ENCODE peak calls at places on chromosome 17, in four cellular contexts. H is mesothelial cell of epicardium, Q is cardiac muscle cell, V is fibroblast of lung. A is an unnamed sample.

GRCh38 chr17:45789874-45790273 is 5.8 kb downstream of the CRHR1 start:
- DNase-seq in H (no peak), Q (no peak), V (no peak), A (no peak)

GRCh38 chr17:21008992-21009671 is 33.7 kb downstream of the USP22 start:
- DNase-seq in H (no peak), Q (no peak), V (no peak), A (no peak)

GRCh38 chr17:66525338-66525737 is 222.9 kb downstream of the PRKCA start:
- DNase-seq in H (no peak), Q (no peak), V (no peak), A (no peak)

GRCh38 chr17:76537288-76537577 is 276 bp downstream of the CYGB start:
- DNase-seq in H (no peak), Q (peak), V (peak), A (no peak)

GRCh38 chr17:28684963-28685362 is 23.0 kb downstream of the SUPT6H start:
- DNase-seq in H (no peak), Q (no peak), V (peak), A (no peak)

GRCh38 chr17:80010283-80010858 is 25.3 kb downstream of the TBC1D16 start:
- DNase-seq in H (no peak), Q (no peak), V (no peak), A (no peak)

GRCh38 chr17:49694847-49695697 is 12.7 kb downstream of the SLC35B1 start:
- DNase-seq in H (peak), Q (peak), V (no peak), A (peak)

GRCh38 chr17:31068291-31068690 is 26.5 kb upstream of the NF1 start:
- DNase-seq in H (no peak), Q (no peak), V (no peak), A (peak)

GRCh38 chr17:59456923-59457615 is 108.3 kb upstream of the DHX40 start:
- DNase-seq in H (no peak), Q (no peak), V (no peak), A (no peak)

GRCh38 chr17:8096541-8096940 is 9.0 kb upstream of the ALOX12B start:
- DNase-seq in H (no peak), Q (no peak), V (no peak), A (no peak)

GRCh38 chr17:47708864-47709541 is 15.0 kb downstream of the TBKBP1 start:
- DNase-seq in H (no peak), Q (no peak), V (peak), A (no peak)

GRCh38 chr17:76539631-76540271 is at the start of gene PRCD:
- DNase-seq in H (no peak), Q (no peak), V (no peak), A (no peak)

GRCh38 chr17:65604070-65604469 is 42.6 kb upstream of the AXIN2 start:
- DNase-seq in H (no peak), Q (no peak), V (peak), A (no peak)

GRCh38 chr17:34998205-34998604 is 17.9 kb downstream of the LIG3 start:
- DNase-seq in H (peak), Q (peak), V (peak), A (peak)

GRCh38 chr17:69834494-69834893 is 240.5 kb upstream of the KCNJ16 start:
- DNase-seq in H (no peak), Q (no peak), V (no peak), A (no peak)

GRCh38 chr17:63772801-63773271 is 561 bp downstream of the CCDC47 start:
- DNase-seq in H (no peak), Q (peak), V (peak), A (no peak)

GRCh38 chr17:32870969-32871368 is 6.0 kb downstream of the MYO1D start:
- DNase-seq in H (no peak), Q (no peak), V (no peak), A (no peak)

GRCh38 chr17:76681222-76682137 is 29.3 kb downstream of the MXRA7 start:
- DNase-seq in H (peak), Q (peak), V (peak), A (peak)

GRCh38 chr17:44961921-44962350 is 6.2 kb downstream of the C1QL1 start:
- DNase-seq in H (no peak), Q (no peak), V (no peak), A (no peak)

GRCh38 chr17:77164483-77165030 is 23.8 kb downstream of the SEC14L1 start:
- DNase-seq in H (no peak), Q (no peak), V (peak), A (no peak)

GRCh38 chr17:35849469-35850348 is 19.0 kb downstream of the HEATR9 start:
- DNase-seq in H (peak), Q (peak), V (peak), A (peak)

GRCh38 chr17:83202002-83203000 is 122.9 kb downstream of the METRNL start:
- DNase-seq in H (no peak), Q (no peak), V (no peak), A (no peak)

GRCh38 chr17:80123791-80124190 is 22.4 kb downstream of the GAA start:
- DNase-seq in H (peak), Q (no peak), V (peak), A (no peak)

DNA sequence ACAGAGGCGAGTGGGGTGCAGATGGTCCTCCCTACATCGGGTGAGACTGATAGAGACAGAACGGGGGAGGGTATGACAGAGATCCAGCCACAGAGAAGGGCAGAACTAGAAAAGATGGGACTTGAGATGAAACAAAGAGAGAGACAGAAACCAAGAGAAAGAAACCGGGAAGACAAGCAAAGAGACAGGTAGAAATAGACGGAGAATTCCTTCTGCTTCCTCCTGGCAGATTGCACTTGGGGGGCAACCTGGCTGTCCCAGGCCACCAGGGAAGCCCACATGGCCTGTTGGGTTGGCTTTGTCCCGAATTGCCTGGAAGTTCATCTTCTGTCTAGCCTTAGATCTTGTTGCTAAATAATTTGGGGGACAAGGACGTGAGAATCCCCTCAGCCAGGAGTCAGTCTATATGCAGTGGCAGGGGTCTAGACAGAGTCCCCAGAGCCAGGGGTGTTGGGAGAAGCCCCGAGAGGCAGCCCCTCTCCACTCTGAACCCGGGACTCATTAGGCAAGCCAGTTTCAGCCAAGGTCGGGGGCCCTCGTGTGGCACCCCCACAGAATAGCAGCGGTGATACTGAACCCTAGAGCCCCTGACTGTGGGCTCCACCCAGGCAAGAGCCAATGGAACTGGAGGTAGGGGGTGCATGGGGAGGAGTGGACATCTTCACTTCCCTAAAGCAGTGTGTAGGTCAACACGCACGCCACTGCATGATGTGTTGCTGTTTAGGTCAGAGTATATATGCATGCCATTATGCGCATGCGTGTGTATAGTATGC is 626 bp upstream of the TSPOAP1 start:
- DNase-seq in H (no peak), Q (peak), V (no peak), A (peak)
- TF ChIP-seq CTCF in H (no peak), Q (peak), V (peak), A (peak)

GRCh38 chr17:37713028-37713431 is 31.8 kb downstream of the HNF1B start:
- DNase-seq in H (no peak), Q (no peak), V (no peak), A (no peak)

GRCh38 chr17:37711113-37711512 is 33.7 kb downstream of the HNF1B start:
- DNase-seq in H (peak), Q (no peak), V (no peak), A (no peak)

GRCh38 chr17:37708616-37709212 is 36.1 kb downstream of the HNF1B start:
- DNase-seq in H (no peak), Q (no peak), V (peak), A (no peak)

GRCh38 chr17:37708008-37708615 is 36.7 kb downstream of the HNF1B start:
- DNase-seq in H (no peak), Q (no peak), V (no peak), A (no peak)

DNA sequence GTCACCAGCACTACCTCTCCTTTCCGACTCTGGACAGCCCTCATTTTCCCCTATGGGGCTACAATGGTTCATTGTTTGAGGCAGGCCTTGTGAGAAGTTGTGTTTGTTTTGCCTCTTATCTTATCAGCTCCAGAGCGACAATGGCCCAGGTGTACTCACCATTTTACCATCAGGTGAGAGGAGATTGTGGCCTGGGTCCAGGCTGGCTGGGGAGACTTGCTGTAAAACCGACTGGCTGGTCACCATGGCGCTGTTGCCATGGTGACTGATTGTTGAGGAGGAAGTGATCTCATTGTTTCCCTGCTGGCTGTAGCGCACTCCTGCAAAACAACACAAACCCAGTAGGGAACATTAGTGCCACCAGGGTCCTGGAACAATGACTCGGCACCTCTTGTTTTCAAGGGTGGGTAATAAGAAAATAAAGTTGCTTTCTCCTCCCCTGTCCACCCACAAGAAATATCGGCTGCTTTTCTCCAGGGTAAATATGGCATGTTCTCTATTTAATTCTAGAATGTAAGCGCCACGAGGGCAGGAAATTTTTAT is 34.4 kb downstream of the HNF1B start:
- DNase-seq in H (no peak), Q (no peak), V (peak), A (no peak)
- TF ChIP-seq CTCF in H (no peak), Q (no peak), V (no peak), A (no peak)

GRCh38 chr17:14813649-14814048 is 451.5 kb downstream of the PMP22 start:
- DNase-seq in H (no peak), Q (peak), V (no peak), A (peak)
- TF ChIP-seq CTCF in H (peak), Q (peak), V (no peak), A (peak)

GRCh38 chr17:67834634-67835033 is 9.3 kb downstream of the BPTF start:
- DNase-seq in H (no peak), Q (no peak), V (no peak), A (no peak)

GRCh38 chr17:67836205-67836987 is 11.1 kb downstream of the BPTF start:
- DNase-seq in H (no peak), Q (no peak), V (peak), A (no peak)

GRCh38 chr17:67831268-67831667 is 6.0 kb downstream of the BPTF start:
- DNase-seq in H (no peak), Q (no peak), V (no peak), A (no peak)

GRCh38 chr17:67833134-67833533 is 7.8 kb downstream of the BPTF start:
- DNase-seq in H (no peak), Q (no peak), V (no peak), A (no peak)

GRCh38 chr17:67833946-67834631 is 8.8 kb downstream of the BPTF start:
- DNase-seq in H (no peak), Q (no peak), V (no peak), A (no peak)
- TF ChIP-seq CTCF in H (no peak), Q (no peak), V (no peak), A (no peak)

GRCh38 chr17:2564876-2565275 is 28.6 kb upstream of the PAFAH1B1 start:
- DNase-seq in H (no peak), Q (no peak), V (peak), A (no peak)

GRCh38 chr17:2563061-2563460 is 30.4 kb upstream of the PAFAH1B1 start:
- DNase-seq in H (no peak), Q (no peak), V (no peak), A (no peak)

GRCh38 chr17:2563543-2563942 is 29.9 kb upstream of the PAFAH1B1 start:
- DNase-seq in H (no peak), Q (no peak), V (no peak), A (no peak)

GRCh38 chr17:2562162-2562858 is 31.1 kb upstream of the PAFAH1B1 start:
- DNase-seq in H (no peak), Q (no peak), V (no peak), A (no peak)

GRCh38 chr17:2560658-2561057 is 32.8 kb upstream of the PAFAH1B1 start:
- DNase-seq in H (no peak), Q (no peak), V (no peak), A (no peak)
- TF ChIP-seq CTCF in H (no peak), Q (no peak), V (no peak), A (no peak)

GRCh38 chr17:13017623-13018462 is at the start of gene ELAC2:
- DNase-seq in H (peak), Q (peak), V (peak), A (peak)
- TF ChIP-seq CTCF in H (no peak), Q (no peak), V (no peak), A (peak)

DNA sequence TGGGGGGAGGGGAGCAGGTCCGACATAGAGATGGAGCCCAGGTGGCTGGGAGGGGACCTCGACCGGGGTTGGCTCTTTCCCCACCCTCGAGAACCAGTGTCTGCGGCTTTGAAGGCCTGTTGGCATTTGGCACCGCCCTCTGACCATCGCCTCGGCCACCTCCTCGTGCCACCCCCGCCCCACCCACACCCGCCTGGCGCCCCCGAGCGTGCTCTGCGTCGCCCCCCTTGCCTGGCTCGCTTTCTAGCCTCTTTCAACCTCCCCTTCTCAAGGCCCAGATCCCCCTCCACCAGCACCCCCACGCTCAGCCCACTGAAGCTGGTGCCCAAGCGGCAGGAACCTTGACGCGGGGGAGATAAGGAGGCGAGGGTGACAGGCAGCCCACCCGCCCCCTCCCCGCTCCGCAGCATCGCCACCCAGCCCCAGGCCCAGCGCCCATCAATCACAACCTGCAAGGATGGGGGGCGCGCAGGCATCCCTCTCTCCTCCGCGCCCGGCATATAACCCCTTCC is 593 bp downstream of the CACNB1 start:
- DNase-seq in H (peak), Q (peak), V (no peak), A (no peak)
- TF ChIP-seq CTCF in H (no peak), Q (no peak), V (no peak), A (no peak)